ENCODE peak calls at places on chromosomes 13 and 19, in eight cellular contexts. G, Y, K, D, Q, A, R and M are unnamed samples.

GRCh38 chr19:5727453-5728050 is 7.1 kb downstream of the CATSPERD start:
- DNase-seq in G (no peak), Y (no peak), K (no peak), D (no peak), Q (no peak), A (no peak), R (no peak), M (no peak)

GRCh38 chr13:33285420-33286124 is at the start of gene STARD13:
- DNase-seq in G (peak; percentile 52), Y (peak; percentile 98), K (no peak), D (peak; percentile 96), Q (peak; percentile 18), A (no peak), R (peak; percentile 98), M (peak; percentile 99)

GRCh38 chr19:38759590-38760003 is 13.7 kb downstream of the LGALS7 start:
- DNase-seq in G (no peak), Y (no peak), K (no peak), D (no peak), Q (no peak), A (no peak), R (no peak), M (no peak)

GRCh38 chr13:80161896-80162295 is 179.0 kb downstream of the SPRY2 start:
- DNase-seq in G (no peak), Y (no peak), K (no peak), D (no peak), Q (no peak), A (no peak), R (no peak), M (no peak)

GRCh38 chr19:7926727-7927604 is 1.0 kb upstream of the CTXN1 start:
- DNase-seq in G (no peak), Y (no peak), K (no peak), D (no peak), Q (no peak), A (no peak), R (no peak), M (no peak)

GRCh38 chr19:40006273-40006691 is 9.4 kb downstream of the ZNF546 start:
- DNase-seq in G (no peak), Y (peak; percentile 89), K (no peak), D (peak; percentile 59), Q (no peak), A (no peak), R (peak; percentile 73), M (peak; percentile 83)

GRCh38 chr19:33434886-33435705 is 61.6 kb downstream of the CEBPG start:
- DNase-seq in G (no peak), Y (peak; percentile 37), K (no peak), D (no peak), Q (no peak), A (no peak), R (peak; percentile 62), M (peak; percentile 62)

GRCh38 chr13:113464476-113464875 is 11.2 kb upstream of the ADPRHL1 start:
- DNase-seq in G (no peak), Y (no peak), K (no peak), D (no peak), Q (no peak), A (no peak), R (no peak), M (no peak)

GRCh38 chr13:113448545-113448884 is 4.8 kb downstream of the ADPRHL1 start:
- DNase-seq in G (no peak), Y (no peak), K (no peak), D (no peak), Q (no peak), A (no peak), R (no peak), M (no peak)

GRCh38 chr19:1690570-1691307 is 38.3 kb upstream of the TCF3 start:
- DNase-seq in G (no peak), Y (no peak), K (no peak), D (no peak), Q (peak; percentile 39), A (no peak), R (peak; percentile 24), M (no peak)